ENCODE peak calls at places on chromosomes 12 and 14, in eight cellular contexts. O is K562, M is HCT116, T is HepG2, G is H1, A is GM12878, K is endothelial cell of umbilical vein, U is SK-N-SH. Q is an unnamed sample.

GRCh38 chr12:120352117-120352516 is 16.8 kb downstream of the MSI1 start:
- DNase-seq in O (peak), M (no peak), T (no peak), G (no peak), A (no peak), K (no peak), U (no peak), Q (no peak)

GRCh38 chr12:119932921-119933320 is 55.8 kb upstream of the CIT start:
- DNase-seq in O (no peak), M (no peak), T (no peak), G (no peak), A (no peak), K (no peak), U (no peak), Q (no peak)

GRCh38 chr14:80784824-80785223 is 156.7 kb downstream of the CEP128 start:
- DNase-seq in O (no peak), M (no peak), T (no peak), G (no peak), A (no peak), K (no peak), U (no peak), Q (no peak)

GRCh38 chr14:90519262-90519920 is 122.6 kb downstream of the CALM1 start:
- DNase-seq in O (no peak), M (no peak), T (no peak), G (no peak), A (no peak), K (no peak), U (no peak), Q (no peak)

GRCh38 chr12:94795520-94795919 is 145.2 kb upstream of the TMCC3 start:
- DNase-seq in O (no peak), M (peak), T (no peak), G (no peak), A (no peak), K (peak), U (no peak), Q (no peak)

GRCh38 chr12:49929581-49929980 is 21.0 kb upstream of the AQP2 start:
- DNase-seq in O (no peak), M (no peak), T (no peak), G (no peak), A (no peak), K (no peak), U (no peak), Q (no peak)

GRCh38 chr12:15717940-15718567 is 71.1 kb downstream of the EPS8 start:
- DNase-seq in O (no peak), M (peak), T (no peak), G (no peak), A (no peak), K (peak), U (no peak), Q (no peak)

GRCh38 chr14:86723254-86723624 is 1193.3 kb downstream of the FLRT2 start:
- DNase-seq in O (no peak), M (no peak), T (peak), G (no peak), A (no peak), K (no peak), U (no peak), Q (no peak)

GRCh38 chr14:56592746-56593544 is 13.3 kb downstream of the TMEM260 start:
- DNase-seq in O (no peak), M (no peak), T (peak), G (no peak), A (no peak), K (no peak), U (no peak), Q (no peak)

GRCh38 chr14:75995372-75996041 is 9.9 kb downstream of the IFT43 start:
- DNase-seq in O (no peak), M (no peak), T (no peak), G (no peak), A (no peak), K (no peak), U (no peak), Q (no peak)

GRCh38 chr14:70622111-70622712 is 19.5 kb upstream of the TTC9 start:
- DNase-seq in O (peak), M (peak), T (peak), G (peak), A (no peak), K (peak), U (peak), Q (no peak)

GRCh38 chr12:57732270-57732669 is 6.3 kb downstream of the AGAP2 start:
- DNase-seq in O (no peak), M (no peak), T (no peak), G (no peak), A (no peak), K (no peak), U (no peak), Q (no peak)

GRCh38 chr14:95225251-95225887 is 68.0 kb upstream of the DICER1 start:
- DNase-seq in O (no peak), M (no peak), T (no peak), G (no peak), A (no peak), K (no peak), U (no peak), Q (no peak)

GRCh38 chr14:43418314-43418713 is 1088.8 kb downstream of the FSCB start:
- DNase-seq in O (no peak), M (no peak), T (no peak), G (no peak), A (no peak), K (no peak), U (no peak), Q (no peak)

GRCh38 chr12:19553177-19553576 is 113.9 kb downstream of the AEBP2 start:
- DNase-seq in O (no peak), M (no peak), T (no peak), G (no peak), A (no peak), K (no peak), U (peak), Q (no peak)

GRCh38 chr14:34409721-34410120 is 52.3 kb downstream of the SPTSSA start:
- DNase-seq in O (no peak), M (no peak), T (no peak), G (no peak), A (no peak), K (no peak), U (no peak), Q (no peak)

GRCh38 chr12:25459541-25459951 is 93.5 kb downstream of the LMNTD1 start:
- DNase-seq in O (no peak), M (no peak), T (no peak), G (no peak), A (peak), K (no peak), U (no peak), Q (no peak)

GRCh38 chr14:31926123-31926522 is 151.0 kb upstream of the ARHGAP5 start:
- DNase-seq in O (peak), M (peak), T (peak), G (no peak), A (no peak), K (peak), U (peak), Q (no peak)

GRCh38 chr12:71848212-71848611 is 8.7 kb downstream of the TBC1D15 start:
- DNase-seq in O (no peak), M (no peak), T (no peak), G (no peak), A (no peak), K (no peak), U (no peak), Q (no peak)

DNA sequence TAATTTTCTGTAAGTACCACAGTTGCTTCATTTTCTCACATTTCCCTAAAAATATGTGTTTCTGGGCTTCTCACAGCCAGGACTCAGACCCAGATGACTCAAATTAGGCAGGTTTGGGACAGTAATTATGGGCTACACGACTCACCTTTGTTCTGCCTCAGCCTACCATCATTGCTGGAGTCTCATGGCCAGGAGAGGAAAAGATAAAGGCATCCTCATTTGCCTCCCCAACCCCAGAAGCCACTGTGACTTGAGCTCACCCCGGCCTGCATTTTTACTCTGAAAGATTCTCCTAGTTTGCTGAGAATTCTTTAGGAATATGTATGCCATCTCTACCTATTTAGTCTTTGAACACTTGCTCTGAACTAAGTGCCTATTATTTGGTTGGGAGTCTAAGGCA is 207.8 kb downstream of the PAWR start:
- DNase-seq in O (no peak), M (no peak), T (no peak), G (no peak), A (no peak), K (no peak), U (no peak), Q (no peak)
- H3K27ac ChIP-seq in O (no peak), M (no peak), T (no peak), G (no peak), A (no peak), K (no peak), U (no peak), Q (no peak)

DNA sequence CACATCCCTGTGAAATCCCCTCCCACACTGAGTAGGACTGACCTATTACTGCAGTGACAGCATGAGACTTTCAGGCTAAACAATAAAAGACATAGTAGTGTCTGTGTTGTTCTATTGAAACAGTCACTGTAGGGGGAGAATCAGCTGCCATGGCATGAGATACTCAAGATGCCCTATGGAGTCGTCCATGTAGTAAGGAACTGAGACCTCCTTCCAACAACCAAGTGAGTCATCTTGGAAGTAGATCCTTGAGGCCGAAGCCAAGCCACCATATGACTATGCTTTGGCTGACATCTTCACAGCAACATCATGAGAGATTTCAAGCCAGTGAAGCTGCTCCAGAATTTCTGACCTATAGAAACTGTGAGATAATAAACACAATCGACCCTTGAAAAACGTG is 12.1 kb upstream of the LRP6 start:
- DNase-seq in O (no peak), M (no peak), T (no peak), G (no peak), A (no peak), K (no peak), U (no peak), Q (no peak)
- H3K9ac ChIP-seq in O (no peak), M (no peak), T (no peak), G (no peak), A (no peak), K (no peak), U (no peak), Q (no peak)

DNA sequence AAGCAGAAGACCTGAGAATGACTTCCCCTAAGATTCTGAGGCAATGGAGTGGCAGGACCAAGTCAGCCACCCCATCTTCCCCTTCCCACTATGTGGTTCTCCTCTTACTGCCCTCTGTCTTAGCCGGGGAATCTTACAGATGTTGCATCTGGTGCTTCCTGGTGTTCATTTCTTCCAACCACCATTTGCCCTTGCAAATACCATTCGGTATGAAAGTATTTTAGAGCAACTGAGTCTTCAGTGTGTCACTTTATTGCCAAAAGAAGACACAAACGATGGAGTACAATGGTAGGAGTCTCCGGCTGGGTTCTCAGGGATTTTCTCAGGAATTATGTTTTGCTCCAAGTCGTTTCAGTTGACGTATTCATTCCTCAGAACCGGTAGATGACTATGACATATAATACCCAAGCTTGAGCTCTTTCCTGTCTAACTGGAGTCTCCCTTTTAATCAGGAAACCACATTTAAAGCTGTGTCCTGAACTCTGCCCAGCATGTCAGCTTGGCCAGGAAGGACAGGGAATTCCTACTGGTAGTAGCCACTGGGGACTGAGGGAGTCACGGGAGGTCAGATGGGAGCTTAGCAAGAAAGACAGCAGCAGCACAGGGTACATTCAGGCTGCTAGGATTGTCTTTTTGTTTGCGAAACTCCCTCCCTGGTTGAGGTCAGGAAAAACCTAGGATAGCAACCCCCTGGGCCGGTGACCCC is 87.0 kb downstream of the SAMD4A start:
- DNase-seq in O (no peak), M (no peak), T (peak), G (no peak), A (no peak), K (peak), U (no peak), Q (no peak)
- TF ChIP-seq POLR2AphosphoS5 in O (no peak), M (no peak), T (no peak), G (no peak), A (no peak), K (peak), U (no peak), Q (no peak)

GRCh38 chr14:102949801-102950451 is 27.5 kb downstream of the AMN start:
- DNase-seq in O (no peak), M (no peak), T (no peak), G (no peak), A (no peak), K (no peak), U (no peak), Q (no peak)
- H3K27ac ChIP-seq in O (no peak), M (no peak), T (no peak), G (no peak), A (no peak), K (no peak), U (no peak), Q (peak)

DNA sequence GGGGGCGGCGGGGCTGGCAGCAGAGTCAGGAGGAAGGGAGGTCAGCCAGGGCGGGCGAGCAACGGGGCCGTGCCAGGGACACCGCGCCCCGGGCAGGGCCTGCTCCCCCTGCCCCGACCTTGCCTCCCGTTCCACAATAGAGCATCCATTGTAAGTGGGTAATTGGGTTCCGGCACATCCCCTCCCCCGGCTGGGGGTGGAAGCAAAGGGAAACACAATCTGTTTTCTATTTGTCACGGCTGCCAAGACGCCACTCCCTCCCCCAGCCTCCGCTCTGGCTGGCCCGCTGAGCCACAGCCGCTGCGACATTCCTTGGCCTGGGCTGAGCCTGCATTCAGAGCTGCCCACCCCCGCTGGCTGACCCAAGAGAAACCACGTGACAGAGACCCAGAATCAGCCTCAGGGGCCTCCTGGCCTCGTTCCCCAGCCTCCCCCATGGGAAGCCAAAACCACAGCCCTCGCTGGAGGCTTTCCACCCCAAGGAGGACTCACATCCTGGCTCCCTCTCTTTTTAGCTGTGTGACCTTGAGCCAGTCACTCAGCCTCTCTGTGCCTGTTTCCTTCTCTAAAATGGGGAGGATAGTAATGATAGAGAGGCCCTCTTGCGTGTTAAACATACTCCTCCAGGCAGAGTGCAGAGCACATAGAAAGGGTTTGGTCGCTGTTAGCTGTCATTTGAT is 117.6 kb downstream of the SCARB1 start:
- DNase-seq in O (peak), M (peak), T (peak), G (peak), A (no peak), K (peak), U (peak), Q (peak)
- H3K9ac ChIP-seq in O (peak), M (peak), T (peak), G (peak), A (no peak), K (peak), U (peak), Q (peak)

Q was measured in SK-N-MC.